ENCODE peak calls at places on chromosomes 11 and 22, in nine cellular contexts. P, U, A, O, J, F, G, B and V are unnamed samples.

GRCh38 chr22:23071163-23072034 is 1.1 kb downstream of the GNAZ start:
- DNase-seq in P (no peak), U (no peak), A (no peak), O (peak), J (no peak), F (no peak), G (no peak), B (no peak), V (no peak)

GRCh38 chr11:68890490-68891231 is 13.0 kb downstream of the MRPL21 start:
- DNase-seq in P (peak), U (peak), A (no peak), O (peak), J (no peak), F (no peak), G (peak), B (no peak), V (peak)

GRCh38 chr11:3158821-3159220 is 6.3 kb downstream of the OSBPL5 start:
- DNase-seq in P (no peak), U (no peak), A (no peak), O (no peak), J (no peak), F (no peak), G (no peak), B (no peak), V (no peak)

GRCh38 chr11:538431-539051 is 1.2 kb downstream of the LRRC56 start:
- DNase-seq in P (no peak), U (peak), A (no peak), O (no peak), J (no peak), F (no peak), G (no peak), B (peak), V (no peak)

GRCh38 chr11:62431171-62431895 is 12.5 kb downstream of the SCGB1A1 start:
- DNase-seq in P (peak), U (peak), A (no peak), O (no peak), J (no peak), F (no peak), G (no peak), B (no peak), V (no peak)

GRCh38 chr11:69308936-69309799 is 15.2 kb downstream of the MYEOV start:
- DNase-seq in P (no peak), U (no peak), A (no peak), O (no peak), J (no peak), F (no peak), G (no peak), B (no peak), V (no peak)

GRCh38 chr22:16917144-16918003 is 90.6 kb downstream of the GAB4 start:
- DNase-seq in P (peak), U (peak), A (peak), O (peak), J (peak), F (peak), G (peak), B (no peak), V (peak)

GRCh38 chr11:130411223-130411622 is 17.2 kb downstream of the ADAMTS8 start:
- DNase-seq in P (no peak), U (peak), A (no peak), O (no peak), J (no peak), F (no peak), G (no peak), B (no peak), V (no peak)

GRCh38 chr11:92662580-92662979 is 306.9 kb upstream of the MTNR1B start:
- DNase-seq in P (peak), U (no peak), A (no peak), O (no peak), J (no peak), F (no peak), G (no peak), B (no peak), V (no peak)

GRCh38 chr11:128603003-128603715 is 15.8 kb upstream of the ETS1 start:
- DNase-seq in P (no peak), U (no peak), A (no peak), O (no peak), J (no peak), F (no peak), G (no peak), B (no peak), V (peak)

GRCh38 chr22:37896181-37896592 is 9.9 kb upstream of the MICALL1 start:
- DNase-seq in P (no peak), U (peak), A (no peak), O (no peak), J (peak), F (peak), G (peak), B (no peak), V (peak)

GRCh38 chr11:117876341-117877119 is at the start of gene FXYD6:
- DNase-seq in P (no peak), U (peak), A (peak), O (no peak), J (peak), F (no peak), G (no peak), B (no peak), V (peak)

GRCh38 chr22:40210814-40211213 is 33.1 kb downstream of the TNRC6B start:
- DNase-seq in P (no peak), U (no peak), A (no peak), O (no peak), J (no peak), F (no peak), G (no peak), B (no peak), V (no peak)

GRCh38 chr11:46063138-46063537 is 58.1 kb downstream of the PHF21A start:
- DNase-seq in P (no peak), U (no peak), A (no peak), O (no peak), J (no peak), F (no peak), G (no peak), B (no peak), V (no peak)

GRCh38 chr22:30717331-30717921 is 22.8 kb downstream of the OSBP2 start:
- DNase-seq in P (peak), U (peak), A (no peak), O (no peak), J (no peak), F (no peak), G (peak), B (no peak), V (peak)

GRCh38 chr11:125429174-125429707 is 66.8 kb downstream of the FEZ1 start:
- DNase-seq in P (peak), U (peak), A (peak), O (peak), J (peak), F (peak), G (peak), B (no peak), V (peak)

GRCh38 chr11:118430956-118431355 is 5.3 kb upstream of the KMT2A start:
- DNase-seq in P (no peak), U (no peak), A (no peak), O (no peak), J (no peak), F (no peak), G (no peak), B (no peak), V (peak)

GRCh38 chr11:112310414-112310813 is 49.8 kb upstream of the PLET1 start:
- DNase-seq in P (no peak), U (no peak), A (no peak), O (no peak), J (no peak), F (no peak), G (peak), B (no peak), V (no peak)

GRCh38 chr11:92226331-92227232 is 2.0 kb downstream of the FAT3 start:
- DNase-seq in P (peak), U (peak), A (peak), O (no peak), J (peak), F (no peak), G (no peak), B (no peak), V (no peak)

GRCh38 chr11:44596541-44597276 is 31.2 kb downstream of the CD82 start:
- DNase-seq in P (no peak), U (peak), A (no peak), O (no peak), J (no peak), F (peak), G (no peak), B (peak), V (no peak)

GRCh38 chr11:102983491-102983890 is 28.0 kb upstream of the MMP13 start:
- DNase-seq in P (no peak), U (no peak), A (no peak), O (no peak), J (no peak), F (no peak), G (no peak), B (no peak), V (no peak)

GRCh38 chr22:49394116-49394785 is 433.4 kb downstream of the BRD1 start:
- DNase-seq in P (no peak), U (peak), A (no peak), O (no peak), J (no peak), F (no peak), G (no peak), B (no peak), V (no peak)

GRCh38 chr11:8694137-8694536 is 11.5 kb downstream of the RPL27A start:
- DNase-seq in P (no peak), U (no peak), A (peak), O (no peak), J (no peak), F (no peak), G (no peak), B (no peak), V (no peak)

GRCh38 chr11:65391007-65391406 is 4.6 kb downstream of the FRMD8 start:
- DNase-seq in P (peak), U (peak), A (no peak), O (no peak), J (peak), F (no peak), G (peak), B (no peak), V (peak)

GRCh38 chr22:24695958-24696511 is 78.5 kb downstream of the PIWIL3 start:
- DNase-seq in P (peak), U (no peak), A (no peak), O (no peak), J (peak), F (no peak), G (peak), B (no peak), V (no peak)

GRCh38 chr22:21683401-21683811 is 17.6 kb downstream of the PPIL2 start:
- DNase-seq in P (no peak), U (no peak), A (no peak), O (no peak), J (no peak), F (no peak), G (no peak), B (no peak), V (no peak)

GRCh38 chr11:76339217-76339616 is 41.7 kb downstream of the THAP12 start:
- DNase-seq in P (no peak), U (no peak), A (no peak), O (no peak), J (no peak), F (no peak), G (no peak), B (no peak), V (no peak)

GRCh38 chr11:86016451-86016850 is 52.4 kb downstream of the PICALM start:
- DNase-seq in P (no peak), U (no peak), A (no peak), O (no peak), J (no peak), F (no peak), G (no peak), B (no peak), V (no peak)

GRCh38 chr11:88552377-88553029 is 215.0 kb upstream of the CTSC start:
- DNase-seq in P (peak), U (peak), A (peak), O (peak), J (peak), F (peak), G (peak), B (peak), V (peak)

GRCh38 chr11:132976115-132976514 is 556.2 kb downstream of the OPCML start:
- DNase-seq in P (no peak), U (no peak), A (peak), O (no peak), J (no peak), F (no peak), G (no peak), B (no peak), V (no peak)

GRCh38 chr11:120532082-120532481 is 20.5 kb downstream of the GRIK4 start:
- DNase-seq in P (no peak), U (no peak), A (no peak), O (no peak), J (no peak), F (no peak), G (no peak), B (no peak), V (no peak)

GRCh38 chr11:65378208-65378927 is 4.1 kb downstream of the SLC25A45 start:
- DNase-seq in P (no peak), U (no peak), A (no peak), O (no peak), J (no peak), F (no peak), G (peak), B (no peak), V (no peak)

GRCh38 chr22:35766654-35767580 is 49.2 kb downstream of the APOL5 start:
- DNase-seq in P (no peak), U (no peak), A (no peak), O (no peak), J (peak), F (no peak), G (peak), B (no peak), V (no peak)